ENCODE peak calls at places on chromosomes 11 and 22, in eight cellular contexts. One of them, this sample, is unnamed.

GRCh38 chr11:61963016-61963281 is 4.5 kb downstream of the FTH1 start:
- DNase-seq in Peyer's patch: peak; percentile 70
- DNase-seq in pancreas: no peak
- DNase-seq in RWPE2: no peak
- DNase-seq in brain microvascular endothelial cell: no peak
- DNase-seq in ovary: no peak
- DNase-seq in psoas muscle: no peak
- DNase-seq in heart left ventricle: no peak
- DNase-seq in this sample: no peak

GRCh38 chr22:43879901-43880742 is 11.7 kb downstream of the PNPLA5 start:
- DNase-seq in Peyer's patch: no peak
- DNase-seq in pancreas: no peak
- DNase-seq in RWPE2: no peak
- DNase-seq in brain microvascular endothelial cell: no peak
- DNase-seq in ovary: no peak
- DNase-seq in psoas muscle: no peak
- DNase-seq in heart left ventricle: no peak
- DNase-seq in this sample: no peak

GRCh38 chr11:83813296-83813695 is 527.1 kb upstream of the CCDC90B start:
- DNase-seq in Peyer's patch: no peak
- DNase-seq in pancreas: no peak
- DNase-seq in RWPE2: no peak
- DNase-seq in brain microvascular endothelial cell: no peak
- DNase-seq in ovary: no peak
- DNase-seq in psoas muscle: no peak
- DNase-seq in heart left ventricle: no peak
- DNase-seq in this sample: no peak

GRCh38 chr22:31995046-31995445 is 48.0 kb upstream of the SLC5A1 start:
- DNase-seq in Peyer's patch: no peak
- DNase-seq in pancreas: no peak
- DNase-seq in RWPE2: no peak
- DNase-seq in brain microvascular endothelial cell: no peak
- DNase-seq in ovary: no peak
- DNase-seq in psoas muscle: no peak
- DNase-seq in heart left ventricle: no peak
- DNase-seq in this sample: no peak

GRCh38 chr11:10409207-10409661 is 45.8 kb upstream of the AMPD3 start:
- DNase-seq in Peyer's patch: no peak
- DNase-seq in pancreas: no peak
- DNase-seq in RWPE2: no peak
- DNase-seq in brain microvascular endothelial cell: no peak
- DNase-seq in ovary: no peak
- DNase-seq in psoas muscle: peak; percentile 57
- DNase-seq in heart left ventricle: no peak
- DNase-seq in this sample: no peak

GRCh38 chr22:41062146-41062545 is 30.2 kb upstream of the EP300 start:
- DNase-seq in Peyer's patch: no peak
- DNase-seq in pancreas: no peak
- DNase-seq in RWPE2: no peak
- DNase-seq in brain microvascular endothelial cell: no peak
- DNase-seq in ovary: no peak
- DNase-seq in psoas muscle: no peak
- DNase-seq in heart left ventricle: no peak
- DNase-seq in this sample: no peak

GRCh38 chr11:93464938-93465337 is 78.3 kb downstream of the SMCO4 start:
- DNase-seq in Peyer's patch: no peak
- DNase-seq in pancreas: no peak
- DNase-seq in RWPE2: no peak
- DNase-seq in brain microvascular endothelial cell: no peak
- DNase-seq in ovary: no peak
- DNase-seq in psoas muscle: no peak
- DNase-seq in heart left ventricle: no peak
- DNase-seq in this sample: no peak

GRCh38 chr11:94445641-94446040 is 44.4 kb upstream of the GPR83 start:
- DNase-seq in Peyer's patch: no peak
- DNase-seq in pancreas: no peak
- DNase-seq in RWPE2: no peak
- DNase-seq in brain microvascular endothelial cell: no peak
- DNase-seq in ovary: no peak
- DNase-seq in psoas muscle: no peak
- DNase-seq in heart left ventricle: no peak
- DNase-seq in this sample: no peak

DNA sequence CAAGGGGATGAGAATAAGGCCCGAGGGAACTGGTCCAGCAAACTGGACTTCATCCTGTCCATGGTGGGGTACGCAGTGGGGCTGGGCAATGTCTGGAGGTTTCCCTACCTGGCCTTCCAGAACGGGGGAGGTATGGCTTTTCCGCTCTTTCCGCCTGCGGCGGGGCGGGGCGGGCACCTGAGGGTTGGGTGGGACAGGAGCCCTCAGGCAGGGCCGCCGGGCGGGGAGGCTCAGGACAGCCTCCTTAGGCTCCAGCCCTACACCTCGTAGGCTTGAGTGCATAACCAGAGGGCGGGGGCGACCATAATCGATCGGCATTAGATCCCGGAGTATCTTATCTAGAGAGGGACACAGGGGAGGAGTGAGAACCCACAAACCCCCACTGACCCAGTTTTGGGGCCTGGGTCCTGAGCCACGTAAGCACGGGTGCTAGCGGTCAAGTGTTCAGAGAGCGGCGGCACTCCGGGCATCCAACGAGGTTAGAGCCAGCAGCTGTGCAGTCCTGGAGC is 4.9 kb downstream of the SLC6A5 start:
- DNase-seq in Peyer's patch: no peak
- DNase-seq in pancreas: no peak
- DNase-seq in RWPE2: no peak
- DNase-seq in brain microvascular endothelial cell: no peak
- DNase-seq in ovary: no peak
- DNase-seq in psoas muscle: no peak
- DNase-seq in heart left ventricle: no peak
- DNase-seq in this sample: no peak
- H3K27me3 ChIP-seq in Peyer's patch: peaks cover 29% of the 10 kb centered on the region
- H3K27me3 ChIP-seq in pancreas: no peaks in the 10 kb centered on the region
- H3K27me3 ChIP-seq in RWPE2: peaks cover 85% of the 10 kb centered on the region
- H3K27me3 ChIP-seq in brain microvascular endothelial cell: peaks cover 77% of the 10 kb centered on the region
- H3K27me3 ChIP-seq in ovary: no peaks in the 10 kb centered on the region
- H3K27me3 ChIP-seq in psoas muscle: peaks cover 46% of the 10 kb centered on the region
- H3K27me3 ChIP-seq in heart left ventricle: peaks cover 57% of the 10 kb centered on the region
- H3K27me3 ChIP-seq in this sample: peaks cover 79% of the 10 kb centered on the region

GRCh38 chr11:1152316-1153104 is 5.2 kb upstream of the MUC5AC start:
- DNase-seq in Peyer's patch: peak; percentile 38
- DNase-seq in pancreas: no peak
- DNase-seq in RWPE2: peak; percentile 72
- DNase-seq in brain microvascular endothelial cell: peak; percentile 65
- DNase-seq in ovary: no peak
- DNase-seq in psoas muscle: peak; percentile 10
- DNase-seq in heart left ventricle: no peak
- DNase-seq in this sample: no peak

GRCh38 chr11:1150095-1150494 is 7.7 kb upstream of the MUC5AC start:
- DNase-seq in Peyer's patch: peak; percentile 41
- DNase-seq in pancreas: no peak
- DNase-seq in RWPE2: peak; percentile 57
- DNase-seq in brain microvascular endothelial cell: no peak
- DNase-seq in ovary: no peak
- DNase-seq in psoas muscle: no peak
- DNase-seq in heart left ventricle: no peak
- DNase-seq in this sample: no peak

GRCh38 chr11:1153105-1153950 is 4.4 kb upstream of the MUC5AC start:
- DNase-seq in Peyer's patch: peak; percentile 34
- DNase-seq in pancreas: no peak
- DNase-seq in RWPE2: peak; percentile 61
- DNase-seq in brain microvascular endothelial cell: no peak
- DNase-seq in ovary: no peak
- DNase-seq in psoas muscle: peak; percentile 13
- DNase-seq in heart left ventricle: no peak
- DNase-seq in this sample: no peak

GRCh38 chr11:1150769-1151365 is 6.9 kb upstream of the MUC5AC start:
- DNase-seq in Peyer's patch: peak; percentile 45
- DNase-seq in pancreas: no peak
- DNase-seq in RWPE2: no peak
- DNase-seq in brain microvascular endothelial cell: peak; percentile 62
- DNase-seq in ovary: no peak
- DNase-seq in psoas muscle: peak; percentile 11
- DNase-seq in heart left ventricle: no peak
- DNase-seq in this sample: peak; percentile 18

DNA sequence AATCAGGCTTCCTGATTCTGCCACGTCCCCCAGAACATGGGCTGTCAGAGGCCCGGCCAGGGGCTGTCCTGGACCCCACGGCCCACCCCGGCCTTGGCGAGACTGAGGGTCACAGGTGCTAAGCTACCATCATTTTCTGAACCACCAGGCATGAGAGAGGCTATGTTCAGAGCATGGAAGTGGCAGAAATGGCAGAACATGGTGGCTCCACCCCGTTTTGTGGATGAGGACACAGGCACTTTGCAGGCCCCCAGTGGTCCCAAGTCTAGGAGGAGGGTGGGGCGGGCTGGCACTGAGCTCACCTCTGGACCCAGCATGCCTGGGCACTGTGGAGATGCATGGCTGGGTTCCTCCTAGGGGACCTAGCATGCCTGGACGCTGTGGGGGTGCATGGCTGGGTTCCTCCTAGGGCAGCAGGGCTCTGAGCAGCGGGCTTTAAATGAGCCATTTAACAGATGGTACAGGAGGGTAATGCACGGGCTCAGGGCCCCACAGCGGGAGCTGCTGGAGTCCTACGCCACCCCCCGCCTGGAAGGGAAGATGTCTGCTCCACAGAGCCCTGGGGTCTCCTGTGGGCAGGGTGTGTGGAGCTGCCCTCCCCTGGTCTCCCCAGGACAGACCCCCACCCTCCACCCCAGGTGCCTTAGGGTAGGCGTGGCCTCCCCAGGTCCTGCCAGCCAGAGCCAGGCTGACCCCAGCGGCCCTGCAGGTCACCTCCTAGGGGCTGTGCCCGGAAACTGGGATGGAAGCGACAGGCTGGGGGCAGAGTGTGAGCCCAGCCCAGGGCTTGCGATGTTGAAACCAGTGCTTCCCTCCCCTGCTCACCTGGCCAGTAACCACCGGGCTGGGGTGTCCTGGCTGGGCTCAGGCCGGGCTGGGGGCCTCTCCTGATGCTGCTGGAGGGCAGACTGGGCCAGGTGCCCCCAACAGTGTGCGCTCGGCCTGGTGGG is 6.1 kb upstream of the MUC5AC start:
- DNase-seq in Peyer's patch: peak; percentile 38
- DNase-seq in pancreas: no peak
- DNase-seq in RWPE2: peak; percentile 65
- DNase-seq in brain microvascular endothelial cell: no peak
- DNase-seq in ovary: no peak
- DNase-seq in psoas muscle: peak; percentile 14
- DNase-seq in heart left ventricle: no peak
- DNase-seq in this sample: no peak
- H3K4me3 ChIP-seq in Peyer's patch: no peak overlapping the region
- H3K4me3 ChIP-seq in pancreas: no peak overlapping the region
- H3K4me3 ChIP-seq in RWPE2: no peak overlapping the region
- H3K4me3 ChIP-seq in brain microvascular endothelial cell: no peak overlapping the region
- H3K4me3 ChIP-seq in ovary: no peak overlapping the region
- H3K4me3 ChIP-seq in psoas muscle: no peak overlapping the region
- H3K4me3 ChIP-seq in heart left ventricle: no peak overlapping the region
- H3K4me3 ChIP-seq in this sample: no peak overlapping the region

DNA sequence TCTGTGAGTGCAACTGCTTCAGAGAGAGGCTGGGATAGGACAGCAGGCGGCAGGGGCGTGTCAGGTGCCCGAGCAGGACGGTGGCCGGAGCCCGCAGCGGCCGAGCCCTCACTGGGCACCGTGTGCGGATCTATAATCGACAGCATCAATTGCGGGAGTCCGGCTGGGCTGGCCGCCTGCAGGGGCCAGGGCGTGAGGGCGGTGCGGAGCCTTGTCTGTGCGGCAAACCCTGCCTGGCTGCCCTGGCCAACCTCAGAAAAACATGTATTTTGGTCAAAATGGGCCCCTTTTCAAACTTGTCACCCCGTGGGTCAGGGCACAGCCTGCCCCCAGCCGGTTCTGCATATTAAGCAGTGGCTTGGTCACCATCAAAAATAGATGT is 91.3 kb upstream of the KCNQ1OT1 start:
- DNase-seq in Peyer's patch: peak; percentile 39
- DNase-seq in pancreas: no peak
- DNase-seq in RWPE2: peak; percentile 38
- DNase-seq in brain microvascular endothelial cell: no peak
- DNase-seq in ovary: peak; percentile 12
- DNase-seq in psoas muscle: peak; percentile 8
- DNase-seq in heart left ventricle: peak; percentile 4
- DNase-seq in this sample: no peak
- H3K27me3 ChIP-seq in Peyer's patch: no peaks in the 10 kb centered on the region
- H3K27me3 ChIP-seq in pancreas: no peaks in the 10 kb centered on the region
- H3K27me3 ChIP-seq in RWPE2: peaks cover 4% of the 10 kb centered on the region
- H3K27me3 ChIP-seq in brain microvascular endothelial cell: peaks cover 40% of the 10 kb centered on the region
- H3K27me3 ChIP-seq in ovary: no peaks in the 10 kb centered on the region
- H3K27me3 ChIP-seq in psoas muscle: no peaks in the 10 kb centered on the region
- H3K27me3 ChIP-seq in heart left ventricle: no peaks in the 10 kb centered on the region
- H3K27me3 ChIP-seq in this sample: peaks cover 9% of the 10 kb centered on the region

GRCh38 chr11:64802370-64803162 is 448 bp downstream of the MAP4K2 start:
- DNase-seq in Peyer's patch: peak; percentile 72
- DNase-seq in pancreas: no peak
- DNase-seq in RWPE2: no peak
- DNase-seq in brain microvascular endothelial cell: no peak
- DNase-seq in ovary: no peak
- DNase-seq in psoas muscle: no peak
- DNase-seq in heart left ventricle: no peak
- DNase-seq in this sample: peak; percentile 51

GRCh38 chr11:64803163-64803845 is at the start of gene MAP4K2:
- DNase-seq in Peyer's patch: peak; percentile 96
- DNase-seq in pancreas: peak; percentile 81
- DNase-seq in RWPE2: peak; percentile 89
- DNase-seq in brain microvascular endothelial cell: peak; percentile 80
- DNase-seq in ovary: peak; percentile 90
- DNase-seq in psoas muscle: peak; percentile 90
- DNase-seq in heart left ventricle: peak; percentile 92
- DNase-seq in this sample: peak; percentile 54

GRCh38 chr11:64805481-64805880 is 2.5 kb upstream of the MAP4K2 start:
- DNase-seq in Peyer's patch: no peak
- DNase-seq in pancreas: no peak
- DNase-seq in RWPE2: no peak
- DNase-seq in brain microvascular endothelial cell: no peak
- DNase-seq in ovary: no peak
- DNase-seq in psoas muscle: no peak
- DNase-seq in heart left ventricle: no peak
- DNase-seq in this sample: no peak

GRCh38 chr11:64803846-64804345 is 882 bp upstream of the MAP4K2 start:
- DNase-seq in Peyer's patch: no peak
- DNase-seq in pancreas: no peak
- DNase-seq in RWPE2: no peak
- DNase-seq in brain microvascular endothelial cell: no peak
- DNase-seq in ovary: no peak
- DNase-seq in psoas muscle: no peak
- DNase-seq in heart left ventricle: no peak
- DNase-seq in this sample: no peak

GRCh38 chr11:64804346-64805210 is 1.6 kb upstream of the MAP4K2 start:
- DNase-seq in Peyer's patch: no peak
- DNase-seq in pancreas: no peak
- DNase-seq in RWPE2: no peak
- DNase-seq in brain microvascular endothelial cell: no peak
- DNase-seq in ovary: no peak
- DNase-seq in psoas muscle: no peak
- DNase-seq in heart left ventricle: peak; percentile 13
- DNase-seq in this sample: no peak
- H3K4me3 ChIP-seq in Peyer's patch: no peak overlapping the region
- H3K4me3 ChIP-seq in pancreas: no peak overlapping the region
- H3K4me3 ChIP-seq in RWPE2: no peak overlapping the region
- H3K4me3 ChIP-seq in brain microvascular endothelial cell: no peak overlapping the region
- H3K4me3 ChIP-seq in ovary: no peak overlapping the region
- H3K4me3 ChIP-seq in psoas muscle: peak overlapping the region; percentile 66
- H3K4me3 ChIP-seq in heart left ventricle: no peak overlapping the region
- H3K4me3 ChIP-seq in this sample: no peak overlapping the region

This sample was measured in HL-60.